ENCODE peak calls at places on chromosomes 12 and 14, in seven cellular contexts. S, C, X, G, T, O and D are unnamed samples.

GRCh38 chr12:109500406-109501185 is 23.2 kb downstream of the UBE3B start:
- DNase-seq in G (no peak), C (no peak), T (no peak), X (no peak), O (no peak), S (no peak), D (no peak)

GRCh38 chr12:14367097-14367661 is 1.7 kb downstream of the ATF7IP start:
- DNase-seq in C (no peak), S (no peak), O (no peak), G (no peak), T (no peak), X (peak; percentile 65), D (no peak)

GRCh38 chr12:32290411-32290810 is 108.9 kb upstream of the FGD4 start:
- DNase-seq in G (no peak), C (no peak), T (no peak), S (no peak), O (no peak), X (no peak), D (no peak)

GRCh38 chr14:92549096-92549852 is 35.7 kb downstream of the RIN3 start:
- DNase-seq in O (no peak), G (no peak), X (no peak), C (peak; percentile 47), T (peak; percentile 20), S (no peak), D (no peak)

GRCh38 chr14:81205639-81206038 is 15.1 kb downstream of the GTF2A1 start:
- DNase-seq in C (no peak), T (no peak), G (no peak), S (no peak), X (no peak), O (no peak), D (no peak)

GRCh38 chr12:69966409-69966808 is 141.4 kb downstream of the MYRFL start:
- DNase-seq in S (no peak), X (no peak), T (peak; percentile 7), O (no peak), G (no peak), C (no peak), D (peak; percentile 51)

GRCh38 chr14:37859177-37859576 is 263.7 kb downstream of the TTC6 start:
- DNase-seq in G (no peak), S (no peak), O (no peak), C (no peak), T (no peak), X (no peak), D (no peak)

GRCh38 chr14:47040490-47040889 is 388.9 kb upstream of the RPL10L start:
- DNase-seq in S (no peak), T (no peak), X (peak; percentile 6), C (no peak), O (no peak), G (no peak), D (no peak)

GRCh38 chr12:125650587-125650986 is 585.4 kb downstream of the AACS start:
- DNase-seq in G (no peak), S (no peak), X (no peak), O (no peak), T (no peak), C (no peak), D (no peak)

GRCh38 chr12:105773501-105773900 is 365.3 kb downstream of the NUAK1 start:
- DNase-seq in S (no peak), T (no peak), G (no peak), O (no peak), X (no peak), C (no peak), D (no peak)

GRCh38 chr12:123369209-123369608 is 4.6 kb upstream of the SBNO1 start:
- DNase-seq in G (no peak), S (no peak), O (no peak), T (no peak), X (no peak), C (no peak), D (no peak)

GRCh38 chr12:119118625-119119024 is 60.1 kb upstream of the HSPB8 start:
- DNase-seq in G (no peak), O (no peak), T (no peak), S (no peak), C (no peak), X (no peak), D (no peak)

GRCh38 chr14:99612065-99612736 is 8.2 kb upstream of the CCDC85C start:
- DNase-seq in S (no peak), G (peak; percentile 56), C (no peak), T (peak; percentile 44), X (no peak), O (no peak), D (no peak)

DNA sequence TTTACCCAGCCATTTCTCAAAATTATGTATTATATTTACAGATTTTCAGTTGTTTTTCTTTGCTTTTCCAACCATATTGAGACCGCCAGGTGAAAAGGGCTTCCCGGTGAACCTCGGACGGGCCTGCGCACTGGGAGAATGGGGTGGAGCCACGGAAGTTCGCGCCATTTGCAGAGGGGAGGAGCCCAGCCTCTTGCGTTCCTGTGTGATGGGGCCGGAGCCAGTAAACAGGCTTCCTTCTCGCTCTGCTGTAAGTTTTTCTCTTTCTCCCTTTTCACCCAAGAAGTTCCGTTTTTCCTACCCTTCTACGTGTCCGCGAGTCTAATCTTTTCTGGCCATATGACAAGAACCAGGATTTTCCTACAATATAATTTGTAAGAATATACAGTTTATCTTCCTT is 1108.8 kb upstream of the SEL1L start:
- DNase-seq in S (peak; percentile 56), C (no peak), G (no peak), T (peak; percentile 66), X (no peak), O (no peak), D (no peak)
- H3K4me3 ChIP-seq in S (peak overlapping the region; percentile 38), C (no peak overlapping the region), G (no peak overlapping the region), T (no peak overlapping the region), X (no peak overlapping the region), O (no peak overlapping the region), D (no peak overlapping the region)

GRCh38 chr12:93016752-93017350 is 87.8 kb upstream of the EEA1 start:
- DNase-seq in X (no peak), S (no peak), T (no peak), O (no peak), G (no peak), C (no peak), D (no peak)

GRCh38 chr12:93019911-93020224 is 90.8 kb upstream of the EEA1 start:
- DNase-seq in T (peak; percentile 78), X (no peak), G (peak; percentile 47), C (peak; percentile 79), S (no peak), O (no peak), D (no peak)

GRCh38 chr12:93019240-93019910 is 90.3 kb upstream of the EEA1 start:
- DNase-seq in T (no peak), X (no peak), C (no peak), G (no peak), S (no peak), O (no peak), D (no peak)

GRCh38 chr12:93020225-93020997 is 91.3 kb upstream of the EEA1 start:
- DNase-seq in O (no peak), C (peak; percentile 71), G (peak; percentile 85), X (no peak), T (peak; percentile 86), S (no peak), D (no peak)

GRCh38 chr12:93018610-93019009 is 89.5 kb upstream of the EEA1 start:
- DNase-seq in X (no peak), O (no peak), S (no peak), C (no peak), G (no peak), T (no peak), D (no peak)
- TF ChIP-seq POLR2A in X (no peak), O (no peak), S (no peak), C (no peak), G (no peak), T (no peak), D (no peak)

GRCh38 chr14:53010193-53010592 is 59.3 kb upstream of the FERMT2 start:
- DNase-seq in C (no peak), T (no peak), G (no peak), S (no peak), X (no peak), O (no peak), D (no peak)
- H3K4me3 ChIP-seq in C (no peak overlapping the region), T (no peak overlapping the region), G (no peak overlapping the region), S (no peak overlapping the region), X (no peak overlapping the region), O (no peak overlapping the region), D (no peak overlapping the region)

DNA sequence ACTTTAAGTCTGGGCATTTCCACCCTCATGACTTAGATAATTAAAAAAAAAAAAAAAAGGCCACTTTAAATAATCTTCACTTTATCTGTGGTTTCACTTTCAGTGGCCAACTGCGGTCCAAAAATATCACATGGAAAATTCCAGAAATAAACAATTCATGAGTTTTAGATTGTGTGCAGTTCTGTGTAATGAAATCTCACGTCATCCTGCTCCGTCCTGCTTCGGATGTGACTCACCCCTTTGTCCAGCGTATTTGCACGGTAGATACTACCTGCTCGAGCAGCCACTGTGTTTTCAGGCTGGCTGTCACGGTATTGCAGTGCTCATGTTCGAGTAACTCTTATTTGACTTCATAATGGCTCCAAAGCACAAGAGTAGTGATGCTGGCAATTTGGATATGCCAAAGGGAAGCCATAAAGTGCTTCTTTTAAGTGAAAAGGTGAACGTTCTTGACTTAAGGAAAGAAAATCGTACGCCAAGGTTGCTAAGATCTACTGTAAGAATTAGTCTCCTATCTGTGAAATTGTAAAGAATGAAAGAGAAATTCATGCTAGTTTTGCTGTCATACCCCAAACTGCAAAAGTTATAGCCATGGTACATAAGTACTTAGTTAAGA is 2.4 kb downstream of the E2F7 start:
- DNase-seq in S (no peak), T (no peak), C (no peak), G (peak; percentile 54), X (no peak), O (no peak), D (peak; percentile 23)
- TF ChIP-seq POLR2A in S (no peak), T (no peak), C (no peak), G (no peak), X (no peak), O (no peak), D (no peak)

DNA sequence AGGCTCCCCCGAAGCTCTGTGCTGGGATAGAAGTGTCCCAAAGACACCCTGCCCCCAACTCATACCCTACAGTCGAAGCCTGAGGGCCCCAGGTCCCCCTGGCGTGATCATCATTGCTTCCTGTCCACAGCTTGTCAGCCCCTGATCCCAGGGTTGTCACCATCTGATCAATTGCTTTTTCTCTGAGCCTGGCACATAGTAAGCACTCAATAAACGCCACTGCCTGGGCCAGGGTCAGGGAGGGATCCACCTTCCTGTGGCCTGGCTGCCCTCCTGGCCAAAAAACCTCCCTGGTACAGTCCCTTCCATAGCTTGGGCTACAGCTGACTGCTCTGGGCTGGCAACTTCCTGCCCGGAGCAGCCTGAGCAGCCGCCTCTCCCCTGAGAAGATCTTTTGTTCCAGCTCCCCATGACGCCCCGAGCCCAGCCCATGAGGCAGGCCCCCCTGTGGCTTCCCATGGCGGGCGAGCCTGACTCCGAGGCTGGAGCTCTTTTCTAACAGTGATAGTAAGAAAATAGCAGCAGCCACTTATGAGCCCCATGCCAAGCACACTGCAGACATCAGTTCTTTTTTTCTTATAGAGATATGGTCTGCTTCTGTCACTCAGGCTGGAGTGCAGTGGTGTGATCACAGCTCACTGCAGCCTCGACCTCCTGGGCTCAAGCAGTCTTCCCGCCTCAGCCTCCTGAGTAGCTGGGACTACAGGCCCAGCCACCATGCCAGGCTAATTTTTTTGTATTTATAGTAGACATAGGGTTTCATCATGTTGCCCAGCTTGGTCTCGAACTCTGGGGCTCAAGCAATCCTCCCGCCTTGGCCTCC is 6.5 kb downstream of the SH2B3 start:
- DNase-seq in O (no peak), T (no peak), S (no peak), C (no peak), G (no peak), X (peak; percentile 81), D (peak; percentile 73)
- H3K4me3 ChIP-seq in O (no peak overlapping the region), T (no peak overlapping the region), S (no peak overlapping the region), C (no peak overlapping the region), G (no peak overlapping the region), X (peak overlapping the region; percentile 37), D (peak overlapping the region; percentile 9)